ENCODE peak calls at places on chromosomes 1 and 21, in five cellular contexts. P, N, K, E and L are unnamed samples.

GRCh38 chr1:226401407-226402303 is 6.2 kb downstream of the PARP1 start:
- DNase-seq in P (no peak), N (no peak), K (no peak), E (no peak), L (no peak)

GRCh38 chr1:230158422-230159291 is 91.6 kb downstream of the GALNT2 start:
- DNase-seq in P (no peak), N (no peak), K (no peak), E (no peak), L (peak; percentile 98)

GRCh38 chr1:160166459-160166858 is 15.1 kb downstream of the ATP1A4 start:
- DNase-seq in P (no peak), N (no peak), K (no peak), E (no peak), L (no peak)

GRCh38 chr1:61445269-61445825 is 279.6 kb downstream of the TM2D1 start:
- DNase-seq in P (no peak), N (no peak), K (no peak), E (no peak), L (no peak)

GRCh38 chr1:201718346-201719202 is 110.4 kb upstream of the IPO9 start:
- DNase-seq in P (no peak), N (no peak), K (no peak), E (no peak), L (no peak)

GRCh38 chr1:61851849-61852692 is 109.8 kb downstream of the PATJ start:
- DNase-seq in P (peak; percentile 64), N (no peak), K (peak; percentile 65), E (no peak), L (peak; percentile 47)

GRCh38 chr1:185567006-185567405 is 167.2 kb upstream of the HMCN1 start:
- DNase-seq in P (no peak), N (no peak), K (no peak), E (no peak), L (no peak)

GRCh38 chr1:58911841-58912553 is 128.2 kb upstream of the JUN start:
- DNase-seq in P (no peak), N (no peak), K (no peak), E (no peak), L (no peak)

GRCh38 chr1:215022204-215022603 is 60.3 kb upstream of the KCNK2 start:
- DNase-seq in P (no peak), N (no peak), K (no peak), E (no peak), L (no peak)

GRCh38 chr21:33207471-33208149 is 22.1 kb upstream of the IFNAR2 start:
- DNase-seq in P (no peak), N (no peak), K (no peak), E (no peak), L (no peak)

GRCh38 chr21:38327984-38328383 is 71.2 kb downstream of the KCNJ15 start:
- DNase-seq in P (no peak), N (no peak), K (no peak), E (peak; percentile 24), L (no peak)

GRCh38 chr1:48007044-48007443 is 9.9 kb upstream of the TRABD2B start:
- DNase-seq in P (no peak), N (no peak), K (no peak), E (no peak), L (peak; percentile 4)

GRCh38 chr1:156499703-156500577 is 635 bp downstream of the MEF2D start:
- DNase-seq in P (peak; percentile 56), N (no peak), K (no peak), E (no peak), L (no peak)

GRCh38 chr1:24926596-24927249 is 3.4 kb downstream of the RUNX3 start:
- DNase-seq in P (no peak), N (no peak), K (no peak), E (no peak), L (no peak)

GRCh38 chr1:103218821-103219220 is 110.5 kb upstream of the COL11A1 start:
- DNase-seq in P (no peak), N (no peak), K (no peak), E (no peak), L (no peak)

GRCh38 chr1:67555487-67556296 is 125.5 kb upstream of the SERBP1 start:
- DNase-seq in P (no peak), N (no peak), K (no peak), E (no peak), L (no peak)

GRCh38 chr1:65417729-65418128 is 2.7 kb upstream of the LEPR start:
- DNase-seq in P (no peak), N (no peak), K (no peak), E (no peak), L (no peak)

GRCh38 chr1:76955652-76956051 is 88.4 kb downstream of the ST6GALNAC5 start:
- DNase-seq in P (no peak), N (no peak), K (no peak), E (no peak), L (no peak)

GRCh38 chr1:150484861-150485260 is 2.4 kb upstream of the TARS2 start:
- DNase-seq in P (no peak), N (no peak), K (no peak), E (no peak), L (peak; percentile 35)

GRCh38 chr1:38991638-38992449 is 768 bp downstream of the AKIRIN1 start:
- DNase-seq in P (peak; percentile 42), N (no peak), K (no peak), E (no peak), L (no peak)

DNA sequence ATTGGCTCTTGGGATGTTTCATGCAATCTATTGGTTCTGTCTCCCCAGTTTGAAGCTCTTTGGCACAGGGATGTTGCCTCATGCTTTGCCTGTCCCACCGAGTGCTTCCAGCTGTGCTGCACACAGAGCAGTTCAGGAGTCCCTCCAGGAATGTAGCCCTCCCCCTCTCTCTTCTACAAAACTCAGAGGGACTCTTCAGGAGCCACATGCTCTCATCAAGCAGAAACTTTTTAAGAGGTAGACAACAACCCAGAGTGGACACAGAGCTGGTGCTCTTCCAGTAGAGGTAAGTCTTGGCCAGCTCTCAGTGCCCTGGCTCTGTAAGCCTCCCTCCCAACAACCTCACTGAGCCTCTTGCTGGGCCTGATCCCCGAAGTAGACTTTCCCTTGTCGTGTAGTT is 11.6 kb upstream of the ZNF697 start:
- DNase-seq in P (no peak), N (no peak), K (no peak), E (no peak), L (no peak)
- TF ChIP-seq SUZ12 in P (no peak), N (no peak), K (no peak), E (no peak), L (no peak)

GRCh38 chr1:94745742-94746141 is 74.4 kb upstream of the SLC44A3 start:
- DNase-seq in P (no peak), N (no peak), K (no peak), E (no peak), L (no peak)
- TF ChIP-seq SUZ12 in P (no peak), N (no peak), K (no peak), E (no peak), L (no peak)

GRCh38 chr1:117118101-117118500 is 3.4 kb downstream of the TRIM45 start:
- DNase-seq in P (no peak), N (no peak), K (no peak), E (no peak), L (no peak)
- TF ChIP-seq SUZ12 in P (no peak), N (no peak), K (no peak), E (no peak), L (no peak)

GRCh38 chr1:219538886-219539285 is 74.0 kb downstream of the ZC3H11B start:
- DNase-seq in P (no peak), N (no peak), K (no peak), E (no peak), L (no peak)
- TF ChIP-seq SUZ12 in P (no peak), N (no peak), K (no peak), E (no peak), L (no peak)

GRCh38 chr1:53137729-53138128 is 4.7 kb downstream of the SLC1A7 start:
- DNase-seq in P (no peak), N (no peak), K (no peak), E (no peak), L (peak; percentile 41)
- TF ChIP-seq SUZ12 in P (no peak), N (no peak), K (no peak), E (no peak), L (no peak)

GRCh38 chr1:98457212-98457611 is 204.3 kb upstream of the SNX7 start:
- DNase-seq in P (no peak), N (no peak), K (no peak), E (no peak), L (no peak)

GRCh38 chr1:98460136-98460535 is 201.4 kb upstream of the SNX7 start:
- DNase-seq in P (no peak), N (no peak), K (no peak), E (no peak), L (no peak)

GRCh38 chr1:98458514-98459259 is 202.8 kb upstream of the SNX7 start:
- DNase-seq in P (no peak), N (peak; percentile 19), K (peak; percentile 13), E (no peak), L (peak; percentile 19)

GRCh38 chr1:98461873-98462385 is 199.6 kb upstream of the SNX7 start:
- DNase-seq in P (no peak), N (no peak), K (no peak), E (no peak), L (no peak)

GRCh38 chr1:98459471-98459870 is 202.1 kb upstream of the SNX7 start:
- DNase-seq in P (no peak), N (no peak), K (no peak), E (no peak), L (no peak)
- TF ChIP-seq SUZ12 in P (no peak), N (no peak), K (no peak), E (no peak), L (no peak)

DNA sequence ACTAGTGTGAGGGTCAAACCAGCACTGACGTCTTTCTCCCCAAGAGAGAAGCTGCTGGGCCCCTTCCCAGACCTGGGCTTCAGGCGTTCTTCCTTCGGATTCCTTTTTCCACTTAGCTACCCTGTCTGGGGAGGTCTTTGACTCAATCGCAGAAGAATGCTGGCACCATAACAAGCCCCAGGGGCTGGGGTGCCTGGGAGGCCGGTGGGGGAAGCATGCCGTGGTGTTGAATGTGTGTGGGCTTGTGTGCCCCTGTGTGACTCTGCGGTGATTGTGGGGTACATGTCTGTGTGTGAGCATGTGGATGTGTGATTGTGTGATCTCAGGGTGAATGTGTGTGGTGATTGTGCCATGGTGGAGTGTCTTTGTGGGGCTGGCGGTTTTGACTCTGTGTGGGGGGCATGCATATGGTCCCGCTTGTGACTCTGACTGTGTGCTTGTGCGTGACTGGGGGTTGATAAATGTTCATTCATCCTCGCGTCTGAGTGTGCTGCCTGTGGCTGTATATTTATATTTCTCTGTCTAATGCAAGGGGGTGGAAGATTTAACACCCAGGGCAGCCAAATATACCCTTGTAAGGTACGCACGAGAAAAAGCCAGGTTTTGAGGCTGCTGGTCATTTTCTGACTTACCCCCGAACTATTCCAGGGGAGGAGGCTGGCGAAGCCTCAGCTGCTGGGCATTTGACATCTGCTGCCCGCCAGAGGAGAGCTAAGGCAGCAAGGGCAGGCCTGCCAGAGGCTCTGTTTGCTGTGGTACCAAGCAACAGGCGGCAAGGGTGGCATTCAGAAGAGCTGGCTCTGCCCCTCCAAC is 1.1 kb upstream of the SYNC start:
- DNase-seq in P (no peak), N (no peak), K (peak; percentile 47), E (no peak), L (no peak)
- TF ChIP-seq SUZ12 in P (no peak), N (no peak), K (no peak), E (no peak), L (no peak)